ENCODE peak calls at places on chromosomes 16 and 17, in six cellular contexts. M is stimulated activated CD8-positive, alpha-beta memory T cell treated with anti-CD3 and anti-CD28 coated beads, Interleukin-4, amount 100 ng/mL, for 1 hour; W is iris pigment epithelial cell; Q is NCI-H446; Y is stimulated activated CD4-positive, alpha-beta T cell treated with anti-CD3 and anti-CD28 coated beads, Interleukin-12 subunit alpha, Interleukin-12 subunit beta, amount 100 ng/mL, for 48 hours; K is fibroblast of the aortic adventitia. R is an unnamed sample.

GRCh38 chr16:69744363-69745231 is 10.1 kb downstream of the NOB1 start:
- DNase-seq in Y (no peak), K (no peak), W (no peak), M (no peak), Q (no peak), R (no peak)

GRCh38 chr17:36460265-36460937 is 26.1 kb upstream of the ZNHIT3 start:
- DNase-seq in M (no peak), Q (no peak), K (no peak), Y (no peak), W (no peak), R (no peak)

GRCh38 chr17:79664925-79665738 is 54.3 kb upstream of the RBFOX3 start:
- DNase-seq in K (peak; percentile 56), Y (no peak), Q (peak; percentile 89), W (no peak), M (no peak), R (peak; percentile 28)

GRCh38 chr17:57989011-57989345 is 924 bp upstream of the VEZF1 start:
- DNase-seq in Y (no peak), Q (no peak), K (no peak), M (no peak), W (peak; percentile 38), R (peak; percentile 49)

GRCh38 chr17:76683921-76684745 is 26.6 kb downstream of the MXRA7 start:
- DNase-seq in Y (no peak), Q (no peak), W (no peak), M (no peak), K (no peak), R (no peak)

GRCh38 chr17:71764507-71764906 is 356.3 kb upstream of the SOX9 start:
- DNase-seq in M (no peak), W (peak; percentile 3), K (no peak), Q (no peak), Y (no peak), R (no peak)

GRCh38 chr16:87581867-87582220 is 20.5 kb upstream of the JPH3 start:
- DNase-seq in W (peak; percentile 98), K (peak; percentile 99), M (no peak), Y (no peak), Q (no peak), R (peak; percentile 99)

GRCh38 chr16:29972992-29973383 is 680 bp upstream of the TAOK2 start:
- DNase-seq in K (no peak), Y (no peak), M (no peak), W (no peak), Q (no peak), R (no peak)

GRCh38 chr16:14301150-14302030 is 230.3 kb downstream of the MRTFB start:
- DNase-seq in Q (no peak), W (no peak), Y (no peak), M (no peak), K (peak; percentile 24), R (no peak)

GRCh38 chr17:63249256-63250006 is 196.7 kb downstream of the CYB561 start:
- DNase-seq in Y (no peak), W (peak; percentile 33), Q (no peak), M (no peak), K (peak; percentile 67), R (peak; percentile 71)

GRCh38 chr17:40310882-40311391 is 2.0 kb downstream of the RARA start:
- DNase-seq in Y (no peak), K (no peak), M (no peak), W (no peak), Q (no peak), R (no peak)

GRCh38 chr17:39225974-39226683 is 384 bp upstream of the STAC2 start:
- DNase-seq in Q (peak; percentile 66), Y (no peak), K (peak; percentile 40), W (peak; percentile 32), M (peak; percentile 39), R (peak; percentile 51)

GRCh38 chr17:82031885-82032627 is 578 bp downstream of the RAC3 start:
- DNase-seq in K (no peak), W (no peak), Q (no peak), M (no peak), Y (no peak), R (no peak)

GRCh38 chr17:50314456-50315011 is 31.4 kb upstream of the XYLT2 start:
- DNase-seq in Q (no peak), W (no peak), M (no peak), K (no peak), Y (no peak), R (no peak)

GRCh38 chr16:84924339-84925091 is 86.8 kb downstream of the ZDHHC7 start:
- DNase-seq in K (no peak), M (no peak), Q (no peak), W (no peak), Y (no peak), R (peak; percentile 42)

GRCh38 chr16:11038777-11039176 is 94.4 kb downstream of the CLEC16A start:
- DNase-seq in W (no peak), Q (no peak), M (no peak), K (no peak), Y (no peak), R (no peak)

GRCh38 chr17:75814021-75814395 is 29.4 kb downstream of the UNK start:
- DNase-seq in Y (no peak), K (no peak), W (no peak), Q (no peak), M (no peak), R (no peak)

GRCh38 chr16:89944773-89945172 is 3.8 kb upstream of the DEF8 start:
- DNase-seq in Q (no peak), Y (no peak), K (no peak), W (no peak), M (no peak), R (no peak)

GRCh38 chr16:48526958-48527331 is 83.0 kb downstream of the N4BP1 start:
- DNase-seq in Y (no peak), Q (no peak), K (no peak), M (no peak), W (no peak), R (no peak)

GRCh38 chr17:67833946-67834631 is 8.8 kb downstream of the BPTF start:
- DNase-seq in M (no peak), Y (no peak), W (no peak), Q (no peak), K (no peak), R (no peak)

GRCh38 chr17:15457723-15458094 is 9.7 kb downstream of the CDRT4 start:
- DNase-seq in M (no peak), Q (no peak), K (no peak), W (no peak), Y (no peak), R (no peak)

GRCh38 chr17:29291163-29291752 is 2.7 kb downstream of the NUFIP2 start:
- DNase-seq in W (peak; percentile 72), Y (peak; percentile 59), Q (peak; percentile 57), K (peak; percentile 85), M (no peak), R (peak; percentile 82)

R was measured in fibroblast of mammary gland.